ENCODE peak calls at places on chromosomes 7 and 10, in six cellular contexts. One of them, this sample, is unnamed.

GRCh38 chr7:5636446-5636835 is 145.0 kb downstream of the RNF216 start:
- DNase-seq in mesenchymal stem cell: peak
- DNase-seq in neural progenitor cell: peak
- DNase-seq in mesendoderm: peak
- DNase-seq in colonic mucosa: no peak
- DNase-seq in PC-3: no peak
- DNase-seq in this sample: no peak

GRCh38 chr10:121531830-121532178 is 66.4 kb downstream of the FGFR2 start:
- DNase-seq in mesenchymal stem cell: no peak
- DNase-seq in neural progenitor cell: no peak
- DNase-seq in mesendoderm: no peak
- DNase-seq in colonic mucosa: no peak
- DNase-seq in PC-3: no peak
- DNase-seq in this sample: no peak

GRCh38 chr10:124301736-124302135 is 117.0 kb downstream of the OAT start:
- DNase-seq in mesenchymal stem cell: peak
- DNase-seq in neural progenitor cell: no peak
- DNase-seq in mesendoderm: no peak
- DNase-seq in colonic mucosa: no peak
- DNase-seq in PC-3: no peak
- DNase-seq in this sample: peak

GRCh38 chr7:64733550-64734240 is 60.5 kb upstream of the ZNF138 start:
- DNase-seq in mesenchymal stem cell: no peak
- DNase-seq in neural progenitor cell: no peak
- DNase-seq in mesendoderm: no peak
- DNase-seq in colonic mucosa: no peak
- DNase-seq in PC-3: peak
- DNase-seq in this sample: no peak

GRCh38 chr10:47299989-47300931 is at the start of gene GDF10:
- DNase-seq in mesenchymal stem cell: no peak
- DNase-seq in neural progenitor cell: peak
- DNase-seq in mesendoderm: peak
- DNase-seq in colonic mucosa: no peak
- DNase-seq in PC-3: no peak
- DNase-seq in this sample: peak

GRCh38 chr7:114519215-114519614 is 104.6 kb downstream of the FOXP2 start:
- DNase-seq in mesenchymal stem cell: no peak
- DNase-seq in neural progenitor cell: peak
- DNase-seq in mesendoderm: no peak
- DNase-seq in colonic mucosa: no peak
- DNase-seq in PC-3: no peak
- DNase-seq in this sample: no peak

GRCh38 chr7:91683823-91684222 is 196.7 kb downstream of the MTERF1 start:
- DNase-seq in mesenchymal stem cell: peak
- DNase-seq in neural progenitor cell: no peak
- DNase-seq in mesendoderm: no peak
- DNase-seq in colonic mucosa: no peak
- DNase-seq in PC-3: no peak
- DNase-seq in this sample: peak

GRCh38 chr7:37508063-37508462 is 59.4 kb upstream of the ELMO1 start:
- DNase-seq in mesenchymal stem cell: peak
- DNase-seq in neural progenitor cell: no peak
- DNase-seq in mesendoderm: no peak
- DNase-seq in colonic mucosa: no peak
- DNase-seq in PC-3: no peak
- DNase-seq in this sample: no peak

GRCh38 chr7:1536768-1537630 is 6.5 kb downstream of the MAFK start:
- DNase-seq in mesenchymal stem cell: peak
- DNase-seq in neural progenitor cell: peak
- DNase-seq in mesendoderm: peak
- DNase-seq in colonic mucosa: peak
- DNase-seq in PC-3: peak
- DNase-seq in this sample: peak

GRCh38 chr10:6574777-6575176 is 5.3 kb downstream of the PRKCQ start:
- DNase-seq in mesenchymal stem cell: no peak
- DNase-seq in neural progenitor cell: no peak
- DNase-seq in mesendoderm: no peak
- DNase-seq in colonic mucosa: no peak
- DNase-seq in PC-3: no peak
- DNase-seq in this sample: no peak

GRCh38 chr7:156532016-156532602 is 108.5 kb upstream of the RNF32 start:
- DNase-seq in mesenchymal stem cell: no peak
- DNase-seq in neural progenitor cell: no peak
- DNase-seq in mesendoderm: peak
- DNase-seq in colonic mucosa: no peak
- DNase-seq in PC-3: no peak
- DNase-seq in this sample: no peak

GRCh38 chr10:132806126-132807061 is 20.4 kb upstream of the NKX6-2 start:
- DNase-seq in mesenchymal stem cell: no peak
- DNase-seq in neural progenitor cell: no peak
- DNase-seq in mesendoderm: no peak
- DNase-seq in colonic mucosa: no peak
- DNase-seq in PC-3: no peak
- DNase-seq in this sample: peak

GRCh38 chr7:21886396-21886795 is 59.3 kb downstream of the CDCA7L start:
- DNase-seq in mesenchymal stem cell: no peak
- DNase-seq in neural progenitor cell: peak
- DNase-seq in mesendoderm: peak
- DNase-seq in colonic mucosa: no peak
- DNase-seq in PC-3: no peak
- DNase-seq in this sample: no peak

GRCh38 chr7:73774923-73775322 is 4.9 kb upstream of the CLDN3 start:
- DNase-seq in mesenchymal stem cell: peak
- DNase-seq in neural progenitor cell: no peak
- DNase-seq in mesendoderm: no peak
- DNase-seq in colonic mucosa: no peak
- DNase-seq in PC-3: peak
- DNase-seq in this sample: peak

GRCh38 chr7:32447218-32447617 is 43.0 kb downstream of the LSM5 start:
- DNase-seq in mesenchymal stem cell: no peak
- DNase-seq in neural progenitor cell: no peak
- DNase-seq in mesendoderm: peak
- DNase-seq in colonic mucosa: no peak
- DNase-seq in PC-3: no peak
- DNase-seq in this sample: no peak

GRCh38 chr7:953547-954327 is 743 bp downstream of the ADAP1 start:
- DNase-seq in mesenchymal stem cell: peak
- DNase-seq in neural progenitor cell: peak
- DNase-seq in mesendoderm: peak
- DNase-seq in colonic mucosa: peak
- DNase-seq in PC-3: peak
- DNase-seq in this sample: peak

GRCh38 chr10:53403688-53404087 is 631.1 kb upstream of the MBL2 start:
- DNase-seq in mesenchymal stem cell: peak
- DNase-seq in neural progenitor cell: no peak
- DNase-seq in mesendoderm: no peak
- DNase-seq in colonic mucosa: peak
- DNase-seq in PC-3: peak
- DNase-seq in this sample: no peak

GRCh38 chr10:8778713-8779112 is 724.2 kb downstream of the GATA3 start:
- DNase-seq in mesenchymal stem cell: no peak
- DNase-seq in neural progenitor cell: no peak
- DNase-seq in mesendoderm: peak
- DNase-seq in colonic mucosa: no peak
- DNase-seq in PC-3: peak
- DNase-seq in this sample: no peak

GRCh38 chr7:100132697-100133137 is 6.0 kb downstream of the MBLAC1 start:
- DNase-seq in mesenchymal stem cell: peak
- DNase-seq in neural progenitor cell: peak
- DNase-seq in mesendoderm: peak
- DNase-seq in colonic mucosa: peak
- DNase-seq in PC-3: peak
- DNase-seq in this sample: peak

GRCh38 chr10:110410329-110411046 is 87.2 kb upstream of the DUSP5 start:
- DNase-seq in mesenchymal stem cell: peak
- DNase-seq in neural progenitor cell: no peak
- DNase-seq in mesendoderm: peak
- DNase-seq in colonic mucosa: peak
- DNase-seq in PC-3: peak
- DNase-seq in this sample: peak

GRCh38 chr7:51016546-51016945 is 233.8 kb upstream of the GRB10 start:
- DNase-seq in mesenchymal stem cell: no peak
- DNase-seq in neural progenitor cell: no peak
- DNase-seq in mesendoderm: no peak
- DNase-seq in colonic mucosa: no peak
- DNase-seq in PC-3: no peak
- DNase-seq in this sample: no peak

GRCh38 chr7:45221896-45222604 is 64.5 kb downstream of the RAMP3 start:
- DNase-seq in mesenchymal stem cell: no peak
- DNase-seq in neural progenitor cell: no peak
- DNase-seq in mesendoderm: no peak
- DNase-seq in colonic mucosa: no peak
- DNase-seq in PC-3: no peak
- DNase-seq in this sample: no peak

GRCh38 chr10:24344279-24344678 is 135.3 kb downstream of the KIAA1217 start:
- DNase-seq in mesenchymal stem cell: peak
- DNase-seq in neural progenitor cell: no peak
- DNase-seq in mesendoderm: no peak
- DNase-seq in colonic mucosa: no peak
- DNase-seq in PC-3: peak
- DNase-seq in this sample: peak

GRCh38 chr7:129222064-129222463 is 2.8 kb upstream of the AHCYL2 start:
- DNase-seq in mesenchymal stem cell: no peak
- DNase-seq in neural progenitor cell: no peak
- DNase-seq in mesendoderm: no peak
- DNase-seq in colonic mucosa: no peak
- DNase-seq in PC-3: no peak
- DNase-seq in this sample: no peak

GRCh38 chr7:150466477-150466876 is 16.0 kb downstream of the GIMAP8 start:
- DNase-seq in mesenchymal stem cell: no peak
- DNase-seq in neural progenitor cell: no peak
- DNase-seq in mesendoderm: no peak
- DNase-seq in colonic mucosa: no peak
- DNase-seq in PC-3: no peak
- DNase-seq in this sample: no peak
- H3K9ac ChIP-seq in mesenchymal stem cell: no peak
- H3K9ac ChIP-seq in neural progenitor cell: no peak
- H3K9ac ChIP-seq in mesendoderm: no peak
- H3K9ac ChIP-seq in colonic mucosa: no peak
- H3K9ac ChIP-seq in PC-3: no peak
- H3K9ac ChIP-seq in this sample: no peak

GRCh38 chr7:143492043-143492471 is 14.4 kb downstream of the TAS2R41 start:
- DNase-seq in mesenchymal stem cell: peak
- DNase-seq in neural progenitor cell: no peak
- DNase-seq in mesendoderm: peak
- DNase-seq in colonic mucosa: no peak
- DNase-seq in PC-3: peak
- DNase-seq in this sample: peak
- H3K9ac ChIP-seq in mesenchymal stem cell: peak
- H3K9ac ChIP-seq in neural progenitor cell: no peak
- H3K9ac ChIP-seq in mesendoderm: no peak
- H3K9ac ChIP-seq in colonic mucosa: no peak
- H3K9ac ChIP-seq in PC-3: no peak
- H3K9ac ChIP-seq in this sample: no peak

DNA sequence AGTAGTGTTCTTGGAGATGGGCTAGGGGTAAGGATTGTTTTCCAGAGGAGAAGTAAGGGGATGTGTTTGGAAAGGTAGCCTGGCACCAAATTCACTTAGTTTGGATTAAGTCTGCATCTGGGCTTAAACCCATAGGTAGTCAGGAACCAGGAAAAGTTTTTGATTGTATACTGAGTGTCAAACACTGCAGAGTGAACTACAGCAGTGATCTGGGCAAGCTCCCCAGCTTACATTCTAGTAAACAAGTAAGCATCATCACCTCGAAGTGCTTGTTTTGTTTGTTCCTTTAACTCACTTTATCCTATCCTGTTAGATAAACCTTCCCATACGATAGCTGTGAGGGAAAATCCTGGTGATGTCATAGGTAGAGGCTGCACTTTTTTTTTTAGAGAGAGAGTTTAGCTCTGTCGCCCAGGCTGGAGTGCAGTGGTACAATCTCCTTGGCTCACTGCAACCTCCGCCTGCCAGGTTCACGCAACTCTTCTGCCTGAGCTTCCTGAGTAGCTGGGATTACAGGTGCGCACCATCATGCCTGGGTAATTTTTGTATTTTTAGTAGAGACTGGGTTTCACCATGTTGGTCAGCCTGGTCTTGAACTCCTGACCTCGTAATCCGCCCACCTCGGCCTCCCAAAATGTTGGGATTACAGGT is 2.4 kb downstream of the RPS24 start:
- DNase-seq in mesenchymal stem cell: peak
- DNase-seq in neural progenitor cell: no peak
- DNase-seq in mesendoderm: no peak
- DNase-seq in colonic mucosa: no peak
- DNase-seq in PC-3: peak
- DNase-seq in this sample: no peak
- H3K9ac ChIP-seq in mesenchymal stem cell: peak
- H3K9ac ChIP-seq in neural progenitor cell: no peak
- H3K9ac ChIP-seq in mesendoderm: peak
- H3K9ac ChIP-seq in colonic mucosa: no peak
- H3K9ac ChIP-seq in PC-3: peak
- H3K9ac ChIP-seq in this sample: peak

DNA sequence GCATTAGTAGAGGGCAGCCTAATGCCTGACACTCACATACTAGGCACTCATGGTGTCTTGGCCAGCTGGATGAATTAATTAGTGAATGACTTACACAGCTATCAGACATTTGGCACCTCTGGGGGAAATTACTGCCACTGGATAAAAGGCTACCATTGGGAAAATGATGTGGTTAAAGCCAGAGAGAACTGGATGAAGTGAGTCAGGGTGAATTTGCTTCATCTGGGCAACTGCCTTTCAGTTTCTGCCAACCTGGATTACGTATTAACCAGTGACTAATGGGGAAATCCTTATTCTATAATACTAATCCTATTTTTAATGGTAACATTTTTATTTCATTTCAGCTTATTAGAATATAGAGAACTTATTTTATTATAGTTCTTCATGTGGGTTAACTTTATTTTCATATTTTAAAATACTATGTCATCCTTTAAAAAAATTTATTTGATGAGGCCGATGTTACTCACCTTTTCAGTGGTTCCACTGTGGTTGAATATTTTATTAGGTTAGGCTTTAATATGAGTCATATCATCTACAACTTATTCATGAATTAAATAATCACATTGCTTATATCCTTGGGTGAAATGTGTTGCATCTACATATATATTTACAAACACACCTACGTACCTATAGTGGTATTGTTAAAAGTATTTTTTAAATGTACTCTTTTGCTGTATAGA is 85.6 kb upstream of the CAPZA2 start:
- DNase-seq in mesenchymal stem cell: peak
- DNase-seq in neural progenitor cell: no peak
- DNase-seq in mesendoderm: no peak
- DNase-seq in colonic mucosa: no peak
- DNase-seq in PC-3: peak
- DNase-seq in this sample: peak
- H3K9ac ChIP-seq in mesenchymal stem cell: peak
- H3K9ac ChIP-seq in neural progenitor cell: no peak
- H3K9ac ChIP-seq in mesendoderm: no peak
- H3K9ac ChIP-seq in colonic mucosa: no peak
- H3K9ac ChIP-seq in PC-3: peak
- H3K9ac ChIP-seq in this sample: no peak